ENCODE peak calls at places on chromosomes 6 and 20, in four cellular contexts. C, K, M and B are unnamed samples.

GRCh38 chr6:136989591-136990578 is 54.9 kb downstream of the IL20RA start:
- DNase-seq in M (no peak), K (no peak), C (no peak), B (no peak)

GRCh38 chr6:37103169-37104039 is 66.5 kb upstream of the PIM1 start:
- DNase-seq in C (no peak), M (no peak), K (peak), B (no peak)

GRCh38 chr20:61969806-61970205 is 95.9 kb downstream of the TAF4 start:
- DNase-seq in M (no peak), K (no peak), C (no peak), B (no peak)

GRCh38 chr6:109349419-109349987 is 32.8 kb downstream of the CD164 start:
- DNase-seq in K (no peak), M (no peak), C (no peak), B (peak)

GRCh38 chr20:10314198-10314597 is 95.6 kb downstream of the SNAP25 start:
- DNase-seq in C (no peak), M (no peak), K (no peak), B (peak)

GRCh38 chr6:15511248-15512125 is 151.3 kb downstream of the DTNBP1 start:
- DNase-seq in C (no peak), M (no peak), K (no peak), B (no peak)

GRCh38 chr20:13140775-13141174 is 80.3 kb upstream of the ISM1 start:
- DNase-seq in K (no peak), M (no peak), C (no peak), B (no peak)

GRCh38 chr6:45997875-45998506 is 17.7 kb downstream of the CLIC5 start:
- DNase-seq in M (no peak), C (no peak), K (no peak), B (no peak)

GRCh38 chr20:33832113-33832853 is 21.1 kb downstream of the CHMP4B start:
- DNase-seq in M (no peak), K (no peak), C (no peak), B (no peak)